ENCODE peak calls at places on chromosomes 2 and 18, in ten cellular contexts. V is OCI-LY7; D is upper lobe of right lung; Z is GM12864; F is prostate gland; I is kidney epithelial cell; H is CD8-positive, alpha-beta T cell; P is AG04450; C is A673; U is ovary. Q is an unnamed sample.

GRCh38 chr2:234665304-234665703 is 168.4 kb upstream of the ARL4C start:
- DNase-seq in V (no peak), D (no peak), Z (no peak), F (no peak), I (no peak), H (no peak), P (no peak), C (no peak), U (no peak), Q (no peak)

GRCh38 chr2:232527905-232528470 is 2.0 kb downstream of the CHRND start:
- DNase-seq in V (no peak), D (no peak), Z (no peak), F (no peak), I (no peak), H (no peak), P (no peak), C (no peak), U (no peak), Q (no peak)

GRCh38 chr2:44169155-44169898 is 652 bp downstream of the PPM1B start:
- DNase-seq in V (peak), D (peak), Z (peak), F (peak), I (no peak), H (peak), P (no peak), C (peak), U (no peak), Q (peak)

GRCh38 chr18:53991202-53991601 is 233.3 kb downstream of the MBD2 start:
- DNase-seq in V (no peak), D (no peak), Z (no peak), F (no peak), I (peak), H (no peak), P (no peak), C (peak), U (no peak), Q (peak)

GRCh38 chr2:148130571-148130970 is 109.7 kb downstream of the MBD5 start:
- DNase-seq in V (no peak), D (no peak), Z (no peak), F (no peak), I (peak), H (no peak), P (peak), C (no peak), U (no peak), Q (peak)

GRCh38 chr2:45370367-45370766 is 240.7 kb downstream of the SRBD1 start:
- DNase-seq in V (no peak), D (no peak), Z (no peak), F (no peak), I (no peak), H (no peak), P (no peak), C (no peak), U (no peak), Q (peak)

GRCh38 chr2:241645915-241646250 is 8.4 kb downstream of the ATG4B start:
- DNase-seq in V (no peak), D (no peak), Z (no peak), F (no peak), I (no peak), H (no peak), P (no peak), C (no peak), U (no peak), Q (no peak)

GRCh38 chr2:23536326-23536725 is 151.3 kb downstream of the KLHL29 start:
- DNase-seq in V (no peak), D (no peak), Z (no peak), F (no peak), I (no peak), H (no peak), P (no peak), C (no peak), U (no peak), Q (no peak)

GRCh38 chr18:63079114-63079513 is 240.5 kb downstream of the BCL2 start:
- DNase-seq in V (peak), D (no peak), Z (peak), F (no peak), I (no peak), H (no peak), P (no peak), C (no peak), U (no peak), Q (no peak)

GRCh38 chr2:229725716-229726346 is 11.5 kb upstream of the DNER start:
- DNase-seq in V (no peak), D (no peak), Z (no peak), F (no peak), I (peak), H (no peak), P (peak), C (no peak), U (no peak), Q (peak)

GRCh38 chr2:174776686-174777085 is 12.4 kb upstream of the CHRNA1 start:
- DNase-seq in V (no peak), D (no peak), Z (no peak), F (no peak), I (no peak), H (no peak), P (no peak), C (no peak), U (no peak), Q (no peak)

GRCh38 chr2:224909885-224910517 is 132.3 kb downstream of the DOCK10 start:
- DNase-seq in V (no peak), D (peak), Z (no peak), F (peak), I (peak), H (no peak), P (no peak), C (no peak), U (peak), Q (peak)

GRCh38 chr2:215071676-215072075 is 66.8 kb downstream of the ABCA12 start:
- DNase-seq in V (no peak), D (no peak), Z (no peak), F (no peak), I (no peak), H (no peak), P (no peak), C (no peak), U (no peak), Q (peak)

GRCh38 chr2:7014201-7014640 is 97.0 kb downstream of the RNF144A start:
- DNase-seq in V (peak), D (no peak), Z (no peak), F (no peak), I (no peak), H (peak), P (no peak), C (peak), U (no peak), Q (peak)

GRCh38 chr18:38198956-38199355 is 633.4 kb upstream of the CELF4 start:
- DNase-seq in V (no peak), D (no peak), Z (no peak), F (no peak), I (no peak), H (no peak), P (no peak), C (no peak), U (no peak), Q (no peak)

GRCh38 chr18:22683196-22683676 is 249.9 kb upstream of the RBBP8 start:
- DNase-seq in V (no peak), D (no peak), Z (no peak), F (peak), I (peak), H (no peak), P (peak), C (peak), U (peak), Q (peak)

GRCh38 chr18:54233228-54233625 is 8.8 kb upstream of the MBD2 start:
- DNase-seq in V (no peak), D (no peak), Z (no peak), F (no peak), I (no peak), H (no peak), P (no peak), C (no peak), U (no peak), Q (peak)

GRCh38 chr18:13524824-13525223 is 201.5 kb downstream of the FAM210A start:
- DNase-seq in V (no peak), D (no peak), Z (no peak), F (no peak), I (no peak), H (no peak), P (no peak), C (no peak), U (no peak), Q (no peak)

GRCh38 chr2:8225257-8225656 is 456.6 kb upstream of the ID2 start:
- DNase-seq in V (no peak), D (no peak), Z (no peak), F (no peak), I (no peak), H (no peak), P (no peak), C (no peak), U (peak), Q (no peak)

GRCh38 chr2:74440378-74441110 is 1.2 kb downstream of the RTKN start:
- DNase-seq in V (peak), D (peak), Z (no peak), F (peak), I (no peak), H (peak), P (no peak), C (peak), U (peak), Q (peak)

GRCh38 chr2:86046985-86047384 is 58.7 kb downstream of the POLR1A start:
- DNase-seq in V (no peak), D (no peak), Z (no peak), F (peak), I (no peak), H (peak), P (no peak), C (no peak), U (peak), Q (no peak)

GRCh38 chr2:10449481-10449831 is 1.3 kb upstream of the ODC1 start:
- DNase-seq in V (no peak), D (no peak), Z (no peak), F (no peak), I (no peak), H (no peak), P (no peak), C (no peak), U (no peak), Q (no peak)

GRCh38 chr2:154402138-154402714 is 296.3 kb upstream of the KCNJ3 start:
- DNase-seq in V (peak), D (no peak), Z (no peak), F (no peak), I (peak), H (no peak), P (no peak), C (peak), U (no peak), Q (peak)
- TF ChIP-seq CTCF in V (peak), D (peak), Z (peak), F (peak), I (peak), H (peak), P (no peak), C (peak), U (no peak), Q (peak)

GRCh38 chr2:168912466-168913170 is 11.5 kb downstream of the G6PC2 start:
- DNase-seq in V (no peak), D (no peak), Z (no peak), F (no peak), I (no peak), H (no peak), P (no peak), C (peak), U (peak), Q (peak)

GRCh38 chr2:168910330-168910729 is 9.2 kb downstream of the G6PC2 start:
- DNase-seq in V (no peak), D (no peak), Z (no peak), F (no peak), I (no peak), H (no peak), P (no peak), C (peak), U (no peak), Q (no peak)

GRCh38 chr2:168913495-168913894 is 12.4 kb downstream of the G6PC2 start:
- DNase-seq in V (no peak), D (no peak), Z (no peak), F (no peak), I (no peak), H (no peak), P (no peak), C (no peak), U (no peak), Q (no peak)

GRCh38 chr2:168915433-168916328 is 14.6 kb downstream of the G6PC2 start:
- DNase-seq in V (no peak), D (no peak), Z (no peak), F (no peak), I (no peak), H (no peak), P (no peak), C (no peak), U (no peak), Q (no peak)

GRCh38 chr2:168913171-168913484 is 12.0 kb downstream of the G6PC2 start:
- DNase-seq in V (no peak), D (no peak), Z (no peak), F (no peak), I (no peak), H (no peak), P (no peak), C (no peak), U (no peak), Q (no peak)
- H3K4me3 ChIP-seq in V (no peak), D (no peak), Z (no peak), F (no peak), I (peak), H (no peak), P (peak), C (no peak), U (no peak), Q (peak)

GRCh38 chr2:226622484-226622883 is 177.1 kb downstream of the IRS1 start:
- DNase-seq in V (no peak), D (no peak), Z (no peak), F (no peak), I (no peak), H (no peak), P (no peak), C (no peak), U (no peak), Q (no peak)
- TF ChIP-seq CTCF in V (no peak), D (no peak), Z (no peak), F (no peak), I (no peak), H (no peak), P (peak), C (no peak), U (no peak), Q (peak)

GRCh38 chr18:11689972-11690570 is 1.0 kb downstream of the GNAL start:
- DNase-seq in V (no peak), D (no peak), Z (no peak), F (no peak), I (no peak), H (no peak), P (no peak), C (peak), U (no peak), Q (no peak)
- H3K4me3 ChIP-seq in V (peak), D (peak), Z (no peak), F (peak), I (peak), H (no peak), P (peak), C (peak), U (peak), Q (no peak)

DNA sequence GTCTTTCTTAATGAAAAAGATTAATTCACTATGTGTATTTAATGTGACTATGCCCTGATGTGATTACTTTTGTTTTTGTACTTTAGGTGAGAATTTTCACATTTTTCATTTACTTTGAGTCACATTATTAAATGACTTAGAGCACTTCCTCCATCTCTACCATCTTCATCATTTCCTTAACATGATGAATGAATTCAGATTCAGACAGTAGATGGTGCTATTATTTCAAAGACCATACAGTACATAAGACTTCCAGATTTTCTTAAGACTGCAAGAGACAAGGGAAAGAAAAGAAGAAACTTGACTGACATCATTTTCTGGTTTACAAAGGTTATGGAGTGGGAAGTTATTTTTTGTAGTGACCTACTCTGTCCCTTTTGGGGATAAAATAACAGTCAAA is 1010.6 kb upstream of the NXPH2 start:
- DNase-seq in V (peak), D (no peak), Z (no peak), F (no peak), I (no peak), H (no peak), P (no peak), C (peak), U (no peak), Q (peak)
- TF ChIP-seq CTCF in V (peak), D (peak), Z (no peak), F (no peak), I (peak), H (no peak), P (no peak), C (peak), U (no peak), Q (no peak)

GRCh38 chr18:70411886-70412443 is 123.1 kb downstream of the SOCS6 start:
- DNase-seq in V (no peak), D (no peak), Z (no peak), F (no peak), I (no peak), H (no peak), P (no peak), C (no peak), U (no peak), Q (no peak)
- H3K4me3 ChIP-seq in V (no peak), D (no peak), Z (no peak), F (no peak), I (no peak), H (no peak), P (no peak), C (no peak), U (no peak), Q (no peak)

GRCh38 chr2:160157861-160158813 is 41.9 kb downstream of the ITGB6 start:
- DNase-seq in V (no peak), D (no peak), Z (no peak), F (no peak), I (no peak), H (no peak), P (no peak), C (no peak), U (no peak), Q (peak)

GRCh38 chr2:160156665-160157064 is 43.4 kb downstream of the ITGB6 start:
- DNase-seq in V (no peak), D (no peak), Z (no peak), F (no peak), I (peak), H (no peak), P (peak), C (no peak), U (no peak), Q (peak)

DNA sequence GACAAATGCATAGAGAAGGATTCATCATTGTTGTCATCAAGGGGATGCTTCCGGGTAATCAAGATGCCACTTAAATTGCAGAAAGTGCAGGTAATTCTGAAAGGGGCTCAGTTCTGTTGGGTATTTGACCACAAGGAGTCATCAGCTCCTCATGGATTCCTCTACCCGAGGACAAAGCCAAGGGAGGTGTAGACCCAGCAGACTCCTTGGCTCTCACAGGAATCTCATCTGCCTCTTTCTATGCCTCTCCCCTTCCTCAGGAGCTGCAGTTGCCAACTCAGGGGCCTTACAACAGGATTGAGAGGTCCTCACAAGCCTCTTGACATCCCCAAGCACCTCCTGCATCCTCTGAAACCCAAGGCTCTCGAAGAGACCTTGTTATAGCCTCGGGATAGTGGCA is 44.0 kb downstream of the ITGB6 start:
- DNase-seq in V (no peak), D (no peak), Z (no peak), F (no peak), I (no peak), H (no peak), P (no peak), C (no peak), U (no peak), Q (peak)
- TF ChIP-seq CTCF in V (no peak), D (no peak), Z (no peak), F (no peak), I (no peak), H (no peak), P (no peak), C (no peak), U (no peak), Q (peak)

Q was measured in cardiac fibroblast.